ENCODE peak calls at places on chromosome 15, in six cellular contexts. I is HCT116, D is endothelial cell of umbilical vein, G is sigmoid colon, E is prostate gland, W is breast epithelium. M is an unnamed sample.

GRCh38 chr15:50145451-50145872 is 26.4 kb upstream of the ATP8B4 start:
- DNase-seq in I (peak), D (peak), G (no peak), E (peak), W (no peak), M (peak)

GRCh38 chr15:39315200-39315599 is 265.7 kb upstream of the THBS1 start:
- DNase-seq in I (no peak), D (no peak), G (no peak), E (no peak), W (no peak), M (no peak)

GRCh38 chr15:38651328-38652038 is 86.9 kb upstream of the RASGRP1 start:
- DNase-seq in I (no peak), D (no peak), G (no peak), E (no peak), W (no peak), M (no peak)

GRCh38 chr15:25944386-25944785 is 81.3 kb upstream of the ATP10A start:
- DNase-seq in I (no peak), D (no peak), G (no peak), E (no peak), W (no peak), M (no peak)

GRCh38 chr15:78866824-78867223 is 5.9 kb upstream of the MORF4L1 start:
- DNase-seq in I (no peak), D (no peak), G (no peak), E (no peak), W (no peak), M (no peak)

GRCh38 chr15:81858136-81858535 is 187.7 kb downstream of the MEX3B start:
- DNase-seq in I (no peak), D (no peak), G (no peak), E (no peak), W (no peak), M (no peak)

GRCh38 chr15:32656091-32656860 is 14.8 kb downstream of the SCG5 start:
- DNase-seq in I (no peak), D (no peak), G (no peak), E (no peak), W (no peak), M (no peak)

GRCh38 chr15:66323312-66323928 is 30.1 kb downstream of the DIS3L start:
- DNase-seq in I (no peak), D (no peak), G (peak), E (no peak), W (no peak), M (no peak)

GRCh38 chr15:66751579-66751978 is 49.5 kb downstream of the SMAD6 start:
- DNase-seq in I (peak), D (no peak), G (peak), E (peak), W (peak), M (no peak)

GRCh38 chr15:34217587-34218225 is 7.1 kb upstream of the EMC4 start:
- DNase-seq in I (no peak), D (no peak), G (no peak), E (no peak), W (no peak), M (no peak)

GRCh38 chr15:44094776-44095175 is 100.3 kb downstream of the FRMD5 start:
- DNase-seq in I (no peak), D (no peak), G (no peak), E (no peak), W (no peak), M (no peak)

GRCh38 chr15:38652998-38653397 is 88.4 kb upstream of the RASGRP1 start:
- DNase-seq in I (no peak), D (no peak), G (no peak), E (no peak), W (no peak), M (no peak)

GRCh38 chr15:50137330-50137761 is 18.3 kb upstream of the ATP8B4 start:
- DNase-seq in I (peak), D (peak), G (no peak), E (no peak), W (no peak), M (peak)

GRCh38 chr15:29122506-29122905 is 147.1 kb downstream of the NSMCE3 start:
- DNase-seq in I (no peak), D (no peak), G (no peak), E (no peak), W (no peak), M (no peak)

GRCh38 chr15:44414001-44414400 is 13.4 kb upstream of the CTDSPL2 start:
- DNase-seq in I (no peak), D (no peak), G (no peak), E (no peak), W (no peak), M (no peak)

GRCh38 chr15:39486546-39487081 is 94.3 kb upstream of the THBS1 start:
- DNase-seq in I (no peak), D (peak), G (no peak), E (no peak), W (no peak), M (no peak)

DNA sequence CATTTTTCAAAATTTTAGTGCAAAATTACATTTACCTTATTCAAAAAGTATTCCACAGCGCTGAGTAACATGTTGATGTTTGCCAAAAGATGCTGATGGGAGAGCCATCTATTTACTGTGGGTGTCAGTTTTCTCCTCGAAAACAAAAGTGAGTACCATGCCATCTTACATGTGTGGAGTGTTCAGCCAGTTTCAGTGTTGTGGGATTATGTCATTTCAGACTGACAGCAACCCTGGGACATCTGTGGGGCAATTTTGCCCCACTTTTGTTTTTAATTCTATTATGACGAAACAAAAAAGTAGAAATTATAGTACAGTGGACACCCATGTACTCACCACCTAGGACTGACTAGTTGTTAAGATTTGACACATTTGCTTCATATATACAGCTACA is 19.6 kb downstream of the SLCO3A1 start:
- DNase-seq in I (no peak), D (no peak), G (no peak), E (no peak), W (no peak), M (no peak)
- TF ChIP-seq POLR2AphosphoS5 in I (no peak), D (no peak), G (no peak), E (no peak), W (no peak), M (no peak)

GRCh38 chr15:80156176-80156720 is 3.4 kb downstream of the FAH start:
- DNase-seq in I (no peak), D (no peak), G (no peak), E (no peak), W (no peak), M (no peak)
- TF ChIP-seq POLR2AphosphoS5 in I (no peak), D (no peak), G (no peak), E (no peak), W (no peak), M (no peak)

GRCh38 chr15:68822818-68823217 is 2.1 kb upstream of the ANP32A start:
- DNase-seq in I (no peak), D (no peak), G (no peak), E (no peak), W (no peak), M (no peak)

GRCh38 chr15:68820589-68821189 is at the start of gene ANP32A:
- DNase-seq in I (peak), D (peak), G (peak), E (peak), W (peak), M (no peak)

GRCh38 chr15:68821190-68821897 is 649 bp upstream of the ANP32A start:
- DNase-seq in I (no peak), D (peak), G (peak), E (no peak), W (no peak), M (no peak)

GRCh38 chr15:68821898-68822380 is 1.2 kb upstream of the ANP32A start:
- DNase-seq in I (no peak), D (peak), G (no peak), E (peak), W (no peak), M (no peak)

DNA sequence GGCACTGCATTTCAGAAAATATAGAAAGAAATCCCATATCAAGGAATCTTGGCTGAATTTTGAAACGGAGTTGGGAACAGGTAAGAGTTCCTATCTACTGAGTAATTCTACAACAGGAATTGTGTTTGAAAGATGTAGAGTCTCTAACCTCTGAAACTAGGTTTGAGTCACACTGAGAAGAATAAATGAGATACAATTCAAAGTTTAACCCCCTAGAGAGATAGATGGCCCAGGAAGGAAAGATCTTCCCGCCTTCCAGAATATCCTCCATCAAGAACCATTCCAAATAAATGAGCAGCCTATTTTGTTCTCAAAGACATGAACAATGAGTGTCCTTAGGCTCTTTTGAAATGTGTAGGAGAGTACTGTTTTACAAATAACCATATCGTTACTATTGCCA is 2.9 kb upstream of the ANP32A start:
- DNase-seq in I (no peak), D (no peak), G (no peak), E (no peak), W (no peak), M (no peak)
- TF ChIP-seq POLR2AphosphoS5 in I (no peak), D (no peak), G (no peak), E (no peak), W (no peak), M (no peak)

GRCh38 chr15:41567870-41568269 is 8.9 kb downstream of the TYRO3 start:
- DNase-seq in I (no peak), D (no peak), G (no peak), E (no peak), W (no peak), M (no peak)
- TF ChIP-seq POLR2AphosphoS5 in I (no peak), D (no peak), G (no peak), E (no peak), W (no peak), M (no peak)

GRCh38 chr15:65304393-65305143 is at the start of gene RNU5B-1:
- DNase-seq in I (peak), D (peak), G (peak), E (peak), W (peak), M (peak)
- TF ChIP-seq POLR2AphosphoS5 in I (peak), D (peak), G (peak), E (peak), W (peak), M (peak)

GRCh38 chr15:36358094-36358961 is 221.1 kb upstream of the CDIN1 start:
- DNase-seq in I (no peak), D (peak), G (no peak), E (no peak), W (no peak), M (no peak)
- TF ChIP-seq POLR2AphosphoS5 in I (no peak), D (no peak), G (no peak), E (no peak), W (no peak), M (no peak)

DNA sequence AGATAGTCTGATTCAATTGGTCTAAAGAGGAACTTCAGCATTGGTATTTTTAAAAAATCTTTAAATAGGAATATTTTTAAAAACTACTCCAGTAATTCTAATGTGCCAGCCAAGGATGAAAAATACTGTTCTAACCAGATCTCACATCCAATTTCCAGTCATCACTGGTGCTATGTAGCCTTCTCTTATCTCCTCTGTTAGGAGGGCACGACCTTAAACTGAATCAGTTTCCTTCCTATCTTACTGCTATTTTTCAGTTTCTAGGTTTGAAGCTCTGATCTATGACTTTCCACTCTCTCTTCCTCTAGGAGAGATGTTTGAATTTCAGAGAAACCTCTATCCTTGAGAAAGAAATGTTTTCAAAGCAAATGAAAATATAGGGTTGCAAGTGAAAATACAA is 31.9 kb downstream of the HAPLN3 start:
- DNase-seq in I (no peak), D (peak), G (no peak), E (no peak), W (no peak), M (no peak)
- TF ChIP-seq POLR2AphosphoS5 in I (no peak), D (no peak), G (no peak), E (no peak), W (no peak), M (no peak)

GRCh38 chr15:41566121-41566885 is 7.3 kb downstream of the TYRO3 start:
- DNase-seq in I (no peak), D (no peak), G (no peak), E (no peak), W (no peak), M (no peak)

GRCh38 chr15:41570764-41571163 is 11.8 kb downstream of the TYRO3 start:
- DNase-seq in I (no peak), D (no peak), G (no peak), E (no peak), W (no peak), M (no peak)

GRCh38 chr15:41565702-41566101 is 6.7 kb downstream of the TYRO3 start:
- DNase-seq in I (no peak), D (no peak), G (no peak), E (no peak), W (no peak), M (no peak)

GRCh38 chr15:41567261-41567660 is 8.2 kb downstream of the TYRO3 start:
- DNase-seq in I (no peak), D (no peak), G (no peak), E (no peak), W (no peak), M (no peak)

DNA sequence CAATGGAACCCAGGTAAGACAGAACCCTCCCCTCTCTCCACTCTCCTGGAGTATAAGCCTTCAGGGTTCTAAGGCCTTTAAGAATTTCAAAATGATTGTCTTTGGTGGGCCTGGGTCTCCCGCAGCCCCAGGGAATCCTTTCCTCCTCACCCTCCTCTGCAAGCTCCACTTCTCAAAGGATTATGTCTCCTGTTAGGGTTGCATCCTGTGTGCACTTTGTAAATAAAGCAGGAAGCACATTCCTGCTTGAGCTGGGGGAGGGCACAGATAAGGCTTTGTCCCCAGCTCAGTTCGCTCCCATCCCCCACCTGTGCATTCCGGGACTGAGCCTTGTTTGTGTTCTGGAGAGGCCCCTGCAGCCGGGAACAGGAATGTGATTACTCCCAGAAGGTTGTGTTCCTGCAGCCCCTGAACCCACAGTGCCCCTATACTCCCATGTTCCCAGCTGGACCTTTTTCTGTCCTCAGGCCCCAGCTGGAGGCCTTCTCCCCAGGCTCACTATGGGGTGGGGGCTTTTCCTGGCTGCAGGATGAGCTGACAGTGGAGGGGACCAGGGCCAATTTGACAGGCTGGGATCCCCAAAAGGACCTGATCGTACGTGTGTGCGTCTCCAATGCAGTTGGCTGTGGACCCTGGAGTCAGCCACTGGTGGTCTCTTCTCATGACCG is 9.5 kb downstream of the TYRO3 start:
- DNase-seq in I (no peak), D (peak), G (no peak), E (no peak), W (no peak), M (no peak)
- TF ChIP-seq POLR2AphosphoS5 in I (no peak), D (no peak), G (no peak), E (no peak), W (no peak), M (no peak)